ENCODE peak calls at places on chromosomes 1 and 21, in nine cellular contexts. F is Peyer's patch; D is CD8-positive, alpha-beta memory T cell; N is psoas muscle; J is epithelial cell of esophagus; Q is left lung; C is AG04449; T is mesenchymal stem cell; M is transverse colon. X is an unnamed sample.

GRCh38 chr1:175564119-175564518 is 179.3 kb downstream of the TNR start:
- DNase-seq in Q (no peak), C (no peak), F (no peak), T (no peak), N (no peak), D (no peak), M (no peak), J (no peak), X (no peak)

GRCh38 chr1:226988337-226988672 is 48.2 kb downstream of the COQ8A start:
- DNase-seq in C (no peak), N (peak; percentile 58), J (peak; percentile 55), F (peak; percentile 61), M (peak; percentile 83), T (no peak), D (no peak), Q (peak; percentile 74), X (no peak)

GRCh38 chr1:238681021-238681420 is 705.3 kb upstream of the CHRM3 start:
- DNase-seq in C (peak; percentile 21), J (peak; percentile 83), Q (no peak), T (peak; percentile 35), N (no peak), M (no peak), F (no peak), D (no peak), X (no peak)

GRCh38 chr21:26833011-26833410 is 12.2 kb downstream of the ADAMTS1 start:
- DNase-seq in N (no peak), Q (no peak), M (no peak), T (no peak), J (no peak), F (no peak), D (no peak), C (no peak), X (no peak)

GRCh38 chr1:110210604-110211502 is 739 bp downstream of the KCNC4 start:
- DNase-seq in D (peak; percentile 49), M (peak; percentile 68), Q (peak; percentile 53), T (peak; percentile 43), J (peak; percentile 45), F (peak; percentile 84), N (peak; percentile 66), C (no peak), X (peak; percentile 46)

GRCh38 chr1:85274969-85275453 is 1.4 kb downstream of the BCL10 start:
- DNase-seq in M (no peak), N (no peak), F (no peak), Q (no peak), D (no peak), C (no peak), T (peak; percentile 96), J (peak; percentile 87), X (no peak)

GRCh38 chr1:116934586-116935207 is 25.0 kb downstream of the PTGFRN start:
- DNase-seq in N (no peak), M (no peak), J (no peak), T (peak; percentile 14), D (no peak), Q (no peak), C (no peak), F (no peak), X (peak; percentile 58)

GRCh38 chr21:45134677-45135076 is 60.3 kb downstream of the ADARB1 start:
- DNase-seq in N (no peak), D (no peak), M (no peak), C (no peak), F (no peak), T (no peak), Q (no peak), J (no peak), X (no peak)

GRCh38 chr1:164608651-164609057 is 49.7 kb downstream of the PBX1 start:
- DNase-seq in T (no peak), N (no peak), J (no peak), D (no peak), C (no peak), M (no peak), F (no peak), Q (no peak), X (no peak)

GRCh38 chr1:212302745-212303383 is 17.7 kb downstream of the PPP2R5A start:
- DNase-seq in J (peak; percentile 26), M (no peak), N (no peak), T (peak; percentile 28), F (no peak), D (no peak), C (no peak), Q (no peak), X (no peak)

GRCh38 chr1:213070399-213070798 is 19.4 kb downstream of the RPS6KC1 start:
- DNase-seq in M (no peak), J (peak; percentile 44), C (no peak), F (no peak), T (peak; percentile 85), D (no peak), Q (no peak), N (no peak), X (no peak)

GRCh38 chr1:214192825-214193643 is 87.9 kb upstream of the SMYD2 start:
- DNase-seq in D (no peak), N (no peak), C (no peak), J (no peak), M (no peak), Q (no peak), F (no peak), T (peak; percentile 22), X (no peak)

GRCh38 chr21:33578214-33578613 is 10.3 kb downstream of the DONSON start:
- DNase-seq in N (no peak), M (no peak), J (no peak), C (peak; percentile 37), T (peak; percentile 38), Q (no peak), D (no peak), F (no peak), X (no peak)

DNA sequence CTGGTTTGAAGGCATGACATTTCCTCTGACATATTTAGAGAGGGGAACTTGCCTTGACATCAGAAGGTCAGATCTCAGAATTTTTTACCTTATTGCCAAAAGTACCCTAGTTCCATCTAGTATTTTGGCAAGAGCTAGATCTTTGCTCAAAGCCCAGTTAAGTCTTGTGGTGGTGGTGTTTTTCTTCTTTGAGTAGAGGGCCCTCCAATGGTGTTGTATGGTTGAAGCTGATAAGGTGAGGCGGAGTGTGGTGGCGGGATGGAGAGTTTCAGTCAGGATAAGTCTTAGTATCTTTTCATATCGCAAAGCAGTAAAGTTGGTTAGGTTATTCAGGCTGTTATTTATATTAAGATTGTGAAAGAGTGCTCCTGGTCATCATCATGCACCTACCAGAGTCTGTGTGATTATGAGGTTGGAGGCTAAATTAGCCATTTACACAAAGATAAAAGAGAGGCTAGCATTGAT is 20.1 kb upstream of the MACF1 start:
- DNase-seq in F (no peak), C (no peak), D (no peak), Q (no peak), J (no peak), T (no peak), M (no peak), N (no peak), X (no peak)
- H3K4me3 ChIP-seq in F (no peak overlapping the region), C (no peak overlapping the region), D (no peak overlapping the region), Q (no peak overlapping the region), J (no peak overlapping the region), T (no peak overlapping the region), M (no peak overlapping the region), N (no peak overlapping the region), X (no peak overlapping the region)

GRCh38 chr1:2198571-2198970 is 4.0 kb upstream of the FAAP20 start:
- DNase-seq in N (no peak), M (peak; percentile 67), F (no peak), D (no peak), Q (no peak), J (no peak), T (no peak), C (no peak), X (no peak)
- H3K4me3 ChIP-seq in N (peak overlapping the region; percentile 70), M (no peak overlapping the region), F (no peak overlapping the region), D (peak overlapping the region; percentile 57), Q (no peak overlapping the region), J (no peak overlapping the region), T (peak overlapping the region; percentile 82), C (no peak overlapping the region), X (no peak overlapping the region)

DNA sequence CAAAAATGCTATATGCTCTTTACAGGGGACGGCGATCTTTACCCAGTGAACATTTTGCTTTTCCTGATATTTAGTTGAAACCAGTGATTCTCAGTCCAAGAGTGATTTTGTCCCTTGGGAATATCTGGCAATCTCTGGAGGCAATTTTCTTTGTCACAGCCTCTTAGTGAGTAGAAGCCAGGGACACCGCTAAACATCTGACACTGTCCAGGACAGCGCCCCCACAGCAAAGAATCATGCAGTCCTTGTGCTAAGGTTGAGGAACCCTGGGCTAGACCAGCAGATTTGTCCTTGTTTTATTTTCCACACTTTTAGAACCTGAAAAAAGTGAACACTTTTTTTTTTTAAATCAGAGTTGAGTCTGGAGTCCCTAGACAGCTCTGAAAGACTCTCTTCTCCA is 13.1 kb downstream of the EVA1C start:
- DNase-seq in N (no peak), M (no peak), J (no peak), F (no peak), C (no peak), T (no peak), D (no peak), Q (no peak), X (no peak)
- H3K4me3 ChIP-seq in N (no peak overlapping the region), M (no peak overlapping the region), J (no peak overlapping the region), F (no peak overlapping the region), C (no peak overlapping the region), T (no peak overlapping the region), D (no peak overlapping the region), Q (no peak overlapping the region), X (no peak overlapping the region)

DNA sequence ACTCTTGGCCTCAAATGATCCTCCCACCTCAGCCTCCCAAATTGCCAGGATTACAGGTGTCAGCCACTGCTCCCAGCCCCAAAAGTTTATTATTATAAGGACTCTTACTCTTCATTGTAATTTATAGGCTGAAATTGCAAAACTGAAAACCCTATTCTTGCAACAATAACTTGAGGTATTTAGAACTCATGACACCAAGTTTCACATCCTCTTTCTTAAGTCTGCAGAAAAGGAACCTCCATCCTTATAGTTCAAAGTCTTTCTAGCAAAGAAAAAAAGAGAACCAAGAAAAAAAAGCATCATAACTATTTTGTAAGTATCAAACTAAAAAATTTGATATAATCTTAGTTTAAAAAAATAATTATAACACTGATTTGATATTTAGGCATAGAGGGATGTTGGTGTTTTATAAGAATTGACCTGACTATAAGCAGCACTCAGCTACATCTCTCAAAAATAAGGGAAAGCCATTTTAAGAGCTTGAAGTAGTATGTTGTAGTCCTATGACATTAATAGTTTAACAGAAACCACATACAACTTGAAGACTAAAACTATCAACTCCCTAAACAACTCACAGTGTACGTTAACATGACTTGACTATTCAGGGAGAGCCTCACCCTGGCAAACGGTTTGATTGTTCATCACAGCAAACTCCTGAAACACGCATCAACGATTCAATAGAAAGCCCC is 122.4 kb downstream of the AKT3 start:
- DNase-seq in J (no peak), T (no peak), D (no peak), F (no peak), N (no peak), M (no peak), Q (no peak), C (no peak), X (no peak)
- H3K4me3 ChIP-seq in J (no peak overlapping the region), T (no peak overlapping the region), D (no peak overlapping the region), F (no peak overlapping the region), N (no peak overlapping the region), M (no peak overlapping the region), Q (no peak overlapping the region), C (no peak overlapping the region), X (no peak overlapping the region)

GRCh38 chr1:151061704-151062103 is 1.5 kb downstream of the MLLT11 start:
- DNase-seq in Q (no peak), D (no peak), M (no peak), C (no peak), J (no peak), T (no peak), N (no peak), F (no peak), X (no peak)
- H3K4me3 ChIP-seq in Q (no peak overlapping the region), D (no peak overlapping the region), M (no peak overlapping the region), C (peak overlapping the region; percentile 94), J (no peak overlapping the region), T (peak overlapping the region; percentile 98), N (peak overlapping the region; percentile 22), F (no peak overlapping the region), X (peak overlapping the region; percentile 98)

X was measured in Jurkat, Clone E6-1.